ENCODE peak calls at places on chromosomes 11 and 22, in five cellular contexts. F is uterus; I is psoas muscle; K is brain microvascular endothelial cell; V is CD8-positive, alpha-beta T cell. D is an unnamed sample.

GRCh38 chr11:57983211-57983610 is 40.5 kb upstream of the OR9Q1 start:
- DNase-seq in F (no peak), I (no peak), K (no peak), V (no peak), D (no peak)

GRCh38 chr11:71062199-71062598 is 190.2 kb downstream of the SHANK2 start:
- DNase-seq in F (no peak), I (no peak), K (no peak), V (no peak), D (no peak)

GRCh38 chr11:65498977-65499712 is at the start of gene MALAT1:
- DNase-seq in F (peak), I (peak), K (peak), V (peak), D (peak)

GRCh38 chr22:41445171-41446056 is 1.2 kb downstream of the TOB2 start:
- DNase-seq in F (peak), I (peak), K (no peak), V (peak), D (peak)

GRCh38 chr11:123822591-123822990 is 16.4 kb upstream of the OR6M1 start:
- DNase-seq in F (peak), I (no peak), K (no peak), V (no peak), D (no peak)

GRCh38 chr11:46308632-46309419 is 31.4 kb downstream of the CREB3L1 start:
- DNase-seq in F (peak), I (peak), K (peak), V (peak), D (peak)

GRCh38 chr11:83583953-83584352 is 297.8 kb upstream of the CCDC90B start:
- DNase-seq in F (no peak), I (no peak), K (peak), V (no peak), D (no peak)

GRCh38 chr11:128663824-128664223 is 30.0 kb upstream of the FLI1 start:
- DNase-seq in F (no peak), I (no peak), K (no peak), V (no peak), D (no peak)

GRCh38 chr11:126990716-126991480 is 9.7 kb downstream of the KIRREL3 start:
- DNase-seq in F (no peak), I (no peak), K (no peak), V (no peak), D (no peak)

GRCh38 chr11:79441159-79441875 is 487 bp upstream of the TENM4 start:
- DNase-seq in F (no peak), I (no peak), K (no peak), V (no peak), D (no peak)

GRCh38 chr11:104772806-104773241 is 125.4 kb downstream of the CASP12 start:
- DNase-seq in F (no peak), I (no peak), K (peak), V (no peak), D (no peak)

GRCh38 chr22:38350444-38351359 is 33.5 kb upstream of the CSNK1E start:
- DNase-seq in F (no peak), I (no peak), K (no peak), V (no peak), D (no peak)

GRCh38 chr11:101082813-101083212 is 46.8 kb downstream of the PGR start:
- DNase-seq in F (no peak), I (no peak), K (no peak), V (no peak), D (no peak)

GRCh38 chr22:40426671-40427070 is 56.3 kb downstream of the SGSM3 start:
- DNase-seq in F (no peak), I (peak), K (no peak), V (no peak), D (no peak)

GRCh38 chr22:43624144-43624998 is 187.7 kb downstream of the EFCAB6 start:
- DNase-seq in F (no peak), I (no peak), K (peak), V (no peak), D (no peak)

GRCh38 chr11:115759622-115760527 is 255.7 kb upstream of the CADM1 start:
- DNase-seq in F (no peak), I (peak), K (no peak), V (no peak), D (peak)

GRCh38 chr11:57567210-57567511 is 311 bp downstream of the UBE2L6 start:
- DNase-seq in F (peak), I (no peak), K (peak), V (peak), D (no peak)

GRCh38 chr11:117618956-117619355 is 178.1 kb downstream of the DSCAML1 start:
- DNase-seq in F (no peak), I (no peak), K (no peak), V (no peak), D (no peak)

GRCh38 chr11:110317516-110317932 is 21.1 kb upstream of the RDX start:
- DNase-seq in F (no peak), I (no peak), K (peak), V (no peak), D (no peak)

GRCh38 chr22:17774206-17774927 is at the start of gene BID:
- DNase-seq in F (no peak), I (peak), K (no peak), V (peak), D (peak)

GRCh38 chr11:66479741-66480115 is 506 bp upstream of the DPP3 start:
- DNase-seq in F (no peak), I (no peak), K (no peak), V (no peak), D (no peak)

GRCh38 chr22:32378703-32379272 is 21.1 kb downstream of the RFPL3 start:
- DNase-seq in F (no peak), I (no peak), K (peak), V (no peak), D (no peak)

GRCh38 chr11:67211656-67212436 is 54.4 kb upstream of the GRK2 start:
- DNase-seq in F (no peak), I (no peak), K (no peak), V (no peak), D (no peak)

GRCh38 chr11:11569936-11570491 is 51.8 kb downstream of the GALNT18 start:
- DNase-seq in F (peak), I (peak), K (no peak), V (no peak), D (peak)

GRCh38 chr11:103546236-103546635 is 437.0 kb downstream of the DYNC2H1 start:
- DNase-seq in F (no peak), I (no peak), K (peak), V (no peak), D (no peak)

GRCh38 chr22:29167032-29167911 is 38.4 kb upstream of the EMID1 start:
- DNase-seq in F (no peak), I (no peak), K (no peak), V (no peak), D (peak)

GRCh38 chr11:32113200-32113599 is 22.3 kb downstream of the RCN1 start:
- DNase-seq in F (no peak), I (no peak), K (peak), V (no peak), D (no peak)

GRCh38 chr22:44758354-44758969 is 6.1 kb downstream of the ARHGAP8 start:
- DNase-seq in F (no peak), I (no peak), K (peak), V (no peak), D (no peak)

GRCh38 chr11:114348200-114349191 is 51.8 kb downstream of the C11orf71 start:
- DNase-seq in F (peak), I (no peak), K (peak), V (no peak), D (peak)

GRCh38 chr11:9461068-9461759 is 402 bp downstream of the ZNF143 start:
- DNase-seq in F (peak), I (peak), K (peak), V (peak), D (peak)

GRCh38 chr11:62427630-62428233 is 8.9 kb downstream of the SCGB1A1 start:
- DNase-seq in F (no peak), I (no peak), K (peak), V (no peak), D (no peak)

GRCh38 chr11:131691558-131692041 is 321.2 kb downstream of the NTM start:
- DNase-seq in F (no peak), I (no peak), K (no peak), V (no peak), D (no peak)

GRCh38 chr11:123316003-123316402 is 114.1 kb upstream of the GRAMD1B start:
- DNase-seq in F (no peak), I (no peak), K (peak), V (no peak), D (no peak)

GRCh38 chr11:122215244-122215992 is 99.4 kb upstream of the BLID start:
- DNase-seq in F (peak), I (peak), K (peak), V (no peak), D (peak)

GRCh38 chr11:65611758-65612603 is 2.0 kb downstream of the MAP3K11 start:
- DNase-seq in F (no peak), I (no peak), K (peak), V (no peak), D (no peak)

GRCh38 chr11:69013009-69013951 is at the start of gene MRGPRF:
- DNase-seq in F (peak), I (peak), K (peak), V (no peak), D (no peak)

DNA sequence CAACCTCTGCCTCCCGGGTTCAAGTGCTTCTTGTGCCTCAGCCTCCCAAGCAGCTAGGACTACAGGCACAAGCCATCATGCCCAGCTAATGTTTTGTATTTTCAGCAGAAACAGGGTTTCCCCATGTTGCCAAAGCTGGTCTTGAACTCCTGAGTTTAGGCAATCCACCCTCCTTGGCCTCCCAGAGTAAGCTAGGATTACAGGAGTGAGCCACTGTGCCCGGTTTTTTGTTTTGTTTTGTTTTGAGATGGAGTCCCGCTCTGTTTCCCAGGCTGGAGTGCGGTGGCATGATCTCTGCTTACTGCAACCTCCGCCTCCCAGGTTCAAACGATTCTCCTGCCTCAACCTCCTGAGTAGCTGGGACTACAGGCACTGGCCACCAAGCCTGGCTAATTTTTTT is 41.0 kb downstream of the CELF1 start:
- DNase-seq in F (no peak), I (no peak), K (no peak), V (no peak), D (no peak)
- H3K27ac ChIP-seq in F (no peak), I (peak), K (peak), V (no peak), D (no peak)

DNA sequence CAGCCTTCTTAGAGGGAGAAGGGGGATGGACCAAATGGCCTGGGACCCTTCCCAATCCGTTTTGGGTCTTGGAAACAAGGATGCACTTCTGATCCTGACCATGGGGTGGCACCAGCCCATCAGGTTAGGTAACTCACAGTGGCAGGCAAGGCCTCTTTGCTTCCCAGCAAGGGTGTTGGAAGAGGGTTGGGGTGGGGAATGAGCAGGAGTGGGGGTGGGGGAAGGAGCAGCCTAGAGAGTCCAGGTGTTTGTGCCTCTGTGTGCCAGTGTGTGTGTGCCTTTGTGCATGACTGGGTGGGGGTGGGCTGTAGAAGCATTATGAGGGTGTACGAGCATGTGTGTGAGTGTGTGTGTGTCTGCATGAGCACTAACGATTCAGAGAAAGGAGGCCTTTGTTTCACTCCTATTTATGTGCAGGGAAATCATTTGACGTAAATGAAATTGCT is 213.1 kb downstream of the INSC start:
- DNase-seq in F (peak), I (peak), K (peak), V (no peak), D (peak)
- TF ChIP-seq CTCF in F (peak), I (peak), K (peak), V (no peak), D (peak)

GRCh38 chr11:19844806-19845205 is 132.2 kb downstream of the NAV2 start:
- DNase-seq in F (no peak), I (no peak), K (no peak), V (no peak), D (no peak)

GRCh38 chr11:19844012-19844411 is 131.4 kb downstream of the NAV2 start:
- DNase-seq in F (no peak), I (no peak), K (no peak), V (no peak), D (no peak)

GRCh38 chr11:19843106-19843505 is 130.5 kb downstream of the NAV2 start:
- DNase-seq in F (no peak), I (no peak), K (no peak), V (no peak), D (no peak)

GRCh38 chr11:19846654-19847330 is 134.2 kb downstream of the NAV2 start:
- DNase-seq in F (peak), I (no peak), K (peak), V (no peak), D (no peak)

GRCh38 chr11:19845633-19846032 is 133.0 kb downstream of the NAV2 start:
- DNase-seq in F (no peak), I (no peak), K (no peak), V (no peak), D (no peak)
- H3K4me3 ChIP-seq in F (no peak), I (no peak), K (no peak), V (no peak), D (no peak)

DNA sequence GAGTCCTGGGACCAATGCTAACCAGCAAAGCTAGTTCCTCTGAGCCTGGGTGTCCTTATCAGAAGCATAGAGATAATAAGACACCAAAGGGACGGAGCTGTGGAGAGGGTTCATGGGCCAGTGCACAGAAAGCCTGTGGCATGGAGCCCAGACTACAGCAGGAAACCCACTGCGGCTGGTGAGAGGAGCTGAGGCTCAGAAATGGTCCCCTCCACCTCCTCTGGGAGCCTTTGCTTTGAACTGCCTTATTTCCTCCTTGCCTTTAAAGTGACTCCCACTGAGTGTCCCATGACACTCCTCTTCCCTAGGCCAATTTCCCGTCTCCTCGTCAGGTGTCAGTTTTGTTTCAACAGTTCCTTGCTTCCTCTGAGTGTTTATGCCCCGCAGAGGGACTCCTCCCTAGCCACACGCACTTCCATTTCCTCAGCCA is 9.4 kb downstream of the SLCO2B1 start:
- DNase-seq in F (peak), I (no peak), K (no peak), V (no peak), D (no peak)
- H3K27ac ChIP-seq in F (peak), I (peak), K (no peak), V (no peak), D (peak)

DNA sequence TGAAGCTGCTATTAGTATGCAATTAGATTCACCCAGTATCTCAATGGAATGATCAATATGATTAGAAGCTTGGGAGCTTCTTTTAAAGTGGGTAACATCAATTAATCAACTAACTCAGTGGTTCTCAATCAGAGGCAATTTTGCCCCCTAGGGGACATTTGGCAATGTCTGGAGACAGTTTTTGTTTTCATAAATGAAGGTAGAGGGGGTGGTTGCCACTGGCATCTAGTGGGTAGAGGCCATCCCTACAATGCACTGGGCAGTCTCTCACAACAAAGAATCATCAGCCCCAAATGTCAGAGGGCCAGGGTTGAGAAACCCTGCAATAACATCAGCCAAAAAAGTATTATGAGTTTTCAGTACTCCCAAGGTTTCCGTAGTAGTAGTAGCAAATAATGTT is 5.9 kb upstream of the AMOTL1 start:
- DNase-seq in F (no peak), I (no peak), K (no peak), V (no peak), D (no peak)
- TF ChIP-seq CTCF in F (no peak), I (peak), K (peak), V (peak), D (peak)

GRCh38 chr11:112177610-112178009 is 2.3 kb downstream of the BCO2 start:
- DNase-seq in F (no peak), I (no peak), K (no peak), V (no peak), D (no peak)
- H3K4me3 ChIP-seq in F (no peak), I (peak), K (no peak), V (no peak), D (peak)

DNA sequence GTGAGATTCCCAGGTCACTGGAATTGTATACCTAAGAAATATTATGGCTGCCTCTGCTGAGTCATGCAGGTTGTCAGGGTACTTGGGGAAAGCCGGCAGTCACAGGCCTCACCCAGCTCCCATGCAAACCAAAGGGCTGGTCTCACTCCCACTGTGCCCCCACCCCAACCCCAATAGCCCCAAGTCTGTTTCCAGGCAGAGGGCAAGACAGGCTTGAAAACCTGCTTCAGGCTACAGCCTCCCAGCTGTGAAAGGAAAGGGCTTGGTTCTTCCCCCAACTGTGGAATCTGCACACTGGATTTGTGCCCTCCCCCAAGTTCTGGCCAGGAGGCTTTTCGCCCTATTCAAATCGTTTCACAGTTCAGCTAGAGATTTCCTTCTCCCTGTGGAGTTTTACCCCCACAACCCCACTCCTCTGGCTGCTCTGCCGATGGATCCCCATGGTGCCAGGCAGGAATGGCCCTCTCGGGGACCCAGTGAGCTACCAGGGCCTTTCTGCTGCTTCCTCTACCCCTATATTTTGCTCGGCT is 37.0 kb upstream of the ABTB2 start:
- DNase-seq in F (no peak), I (no peak), K (no peak), V (no peak), D (no peak)
- H3K27ac ChIP-seq in F (no peak), I (no peak), K (no peak), V (no peak), D (no peak)

D was measured in right lobe of liver.